ENCODE peak calls at places on chromosomes 2 and 18, in five cellular contexts. E, N, S, I and W are unnamed samples.

GRCh38 chr2:70005752-70006446 is 44.5 kb upstream of the ASPRV1 start:
- DNase-seq in E (no peak), N (no peak), S (no peak), I (no peak), W (no peak)

GRCh38 chr18:6437937-6438818 is 23.5 kb upstream of the L3MBTL4 start:
- DNase-seq in E (no peak), N (no peak), S (no peak), I (no peak), W (no peak)

GRCh38 chr2:171459498-171459897 is 25.5 kb downstream of the DCAF17 start:
- DNase-seq in E (no peak), N (no peak), S (no peak), I (no peak), W (no peak)

GRCh38 chr2:166653185-166653813 is 159.2 kb upstream of the SCN7A start:
- DNase-seq in E (no peak), N (no peak), S (no peak), I (no peak), W (no peak)

GRCh38 chr2:122028371-122029102 is 273.1 kb downstream of the TSN start:
- DNase-seq in E (no peak), N (no peak), S (no peak), I (no peak), W (peak; percentile 33)

GRCh38 chr2:45432406-45432805 is 178.7 kb downstream of the SRBD1 start:
- DNase-seq in E (no peak), N (no peak), S (no peak), I (no peak), W (no peak)

GRCh38 chr18:213505-213904 is 54.3 kb downstream of the THOC1 start:
- DNase-seq in E (no peak), N (no peak), S (no peak), I (no peak), W (no peak)

GRCh38 chr2:3643371-3644245 is 14.4 kb upstream of the ALLC start:
- DNase-seq in E (no peak), N (peak; percentile 5), S (no peak), I (no peak), W (no peak)

GRCh38 chr2:218717262-218717661 is 6.6 kb downstream of the TTLL4 start:
- DNase-seq in E (no peak), N (no peak), S (no peak), I (no peak), W (peak; percentile 65)

GRCh38 chr2:239180526-239181073 is 220.2 kb downstream of the HDAC4 start:
- DNase-seq in E (no peak), N (no peak), S (no peak), I (no peak), W (no peak)

GRCh38 chr2:81050580-81050979 is 746.0 kb upstream of the LRRTM1 start:
- DNase-seq in E (no peak), N (no peak), S (no peak), I (no peak), W (no peak)

GRCh38 chr2:236974206-236974605 is 111.5 kb upstream of the COPS8 start:
- DNase-seq in E (no peak), N (no peak), S (no peak), I (no peak), W (no peak)

GRCh38 chr2:61623747-61624146 is 85.6 kb upstream of the XPO1 start:
- DNase-seq in E (no peak), N (no peak), S (no peak), I (no peak), W (no peak)

GRCh38 chr18:75230210-75231052 is 19.8 kb downstream of the TSHZ1 start:
- DNase-seq in E (no peak), N (no peak), S (no peak), I (no peak), W (no peak)

GRCh38 chr2:105498281-105498846 is 99.5 kb upstream of the FHL2 start:
- DNase-seq in E (no peak), N (no peak), S (no peak), I (no peak), W (no peak)

GRCh38 chr18:50158866-50159653 is 35.9 kb downstream of the MYO5B start:
- DNase-seq in E (no peak), N (no peak), S (no peak), I (no peak), W (no peak)

GRCh38 chr2:197599285-197599965 is 76.0 kb downstream of the RFTN2 start:
- DNase-seq in E (peak; percentile 31), N (peak; percentile 30), S (peak; percentile 27), I (peak; percentile 1), W (peak; percentile 71)

GRCh38 chr2:74694281-74694680 is 40.2 kb downstream of the SEMA4F start:
- DNase-seq in E (no peak), N (no peak), S (no peak), I (no peak), W (no peak)

GRCh38 chr2:124668161-124668560 is 643.1 kb downstream of the CNTNAP5 start:
- DNase-seq in E (no peak), N (no peak), S (no peak), I (no peak), W (no peak)

GRCh38 chr2:124582387-124582786 is 557.3 kb downstream of the CNTNAP5 start:
- DNase-seq in E (no peak), N (no peak), S (no peak), I (no peak), W (no peak)

GRCh38 chr2:86420913-86421312 is 20.3 kb upstream of the KDM3A start:
- DNase-seq in E (no peak), N (no peak), S (no peak), I (no peak), W (no peak)

GRCh38 chr2:127681976-127682857 is 6.9 kb upstream of the LIMS2 start:
- DNase-seq in E (no peak), N (no peak), S (no peak), I (no peak), W (peak; percentile 95)

GRCh38 chr2:62340981-62341624 is 145.2 kb downstream of the B3GNT2 start:
- DNase-seq in E (no peak), N (peak; percentile 34), S (no peak), I (no peak), W (peak; percentile 41)

GRCh38 chr18:48842259-48843061 is 108.3 kb downstream of the SMAD7 start:
- DNase-seq in E (peak; percentile 32), N (peak; percentile 63), S (peak; percentile 80), I (no peak), W (peak; percentile 37)

GRCh38 chr2:45879406-45879805 is 227.9 kb downstream of the PRKCE start:
- DNase-seq in E (no peak), N (no peak), S (no peak), I (no peak), W (no peak)

GRCh38 chr2:168752361-168752760 is 50.1 kb upstream of the NOSTRIN start:
- DNase-seq in E (no peak), N (no peak), S (no peak), I (no peak), W (no peak)

GRCh38 chr2:62089658-62090057 is 106.3 kb upstream of the B3GNT2 start:
- DNase-seq in E (no peak), N (no peak), S (no peak), I (no peak), W (no peak)

GRCh38 chr18:70046796-70047195 is 99.1 kb upstream of the CD226 start:
- DNase-seq in E (no peak), N (no peak), S (no peak), I (no peak), W (no peak)